ENCODE peak calls at places on chromosomes 6 and 20, in five cellular contexts. One of them, this sample, is unnamed.

GRCh38 chr6:9456241-9456658 is 958.6 kb downstream of the TFAP2A start:
- DNase-seq in ecto neural progenitor cell: peak; percentile 77
- DNase-seq in CD8-positive, alpha-beta memory T cell: no peak
- DNase-seq in activated CD4-positive, alpha-beta T cell treated with anti-CD3 and anti-CD28 coated beads, Interleukin-2, amount 10 ng/mL, durations not matched to agents 24 days and 14 days: no peak
- DNase-seq in prostate gland: no peak
- DNase-seq in this sample: no peak

GRCh38 chr20:13784271-13784892 is 337 bp downstream of the ESF1 start:
- DNase-seq in ecto neural progenitor cell: no peak
- DNase-seq in CD8-positive, alpha-beta memory T cell: no peak
- DNase-seq in activated CD4-positive, alpha-beta T cell treated with anti-CD3 and anti-CD28 coated beads, Interleukin-2, amount 10 ng/mL, durations not matched to agents 24 days and 14 days: no peak
- DNase-seq in prostate gland: no peak
- DNase-seq in this sample: no peak

GRCh38 chr20:48760403-48760889 is 67.4 kb downstream of the PREX1 start:
- DNase-seq in ecto neural progenitor cell: no peak
- DNase-seq in CD8-positive, alpha-beta memory T cell: peak; percentile 65
- DNase-seq in activated CD4-positive, alpha-beta T cell treated with anti-CD3 and anti-CD28 coated beads, Interleukin-2, amount 10 ng/mL, durations not matched to agents 24 days and 14 days: peak; percentile 93
- DNase-seq in prostate gland: no peak
- DNase-seq in this sample: no peak

GRCh38 chr20:10935658-10936057 is 261.9 kb upstream of the JAG1 start:
- DNase-seq in ecto neural progenitor cell: no peak
- DNase-seq in CD8-positive, alpha-beta memory T cell: no peak
- DNase-seq in activated CD4-positive, alpha-beta T cell treated with anti-CD3 and anti-CD28 coated beads, Interleukin-2, amount 10 ng/mL, durations not matched to agents 24 days and 14 days: no peak
- DNase-seq in prostate gland: no peak
- DNase-seq in this sample: no peak

GRCh38 chr6:79384845-79385244 is 150.4 kb upstream of the HMGN3 start:
- DNase-seq in ecto neural progenitor cell: no peak
- DNase-seq in CD8-positive, alpha-beta memory T cell: no peak
- DNase-seq in activated CD4-positive, alpha-beta T cell treated with anti-CD3 and anti-CD28 coated beads, Interleukin-2, amount 10 ng/mL, durations not matched to agents 24 days and 14 days: no peak
- DNase-seq in prostate gland: no peak
- DNase-seq in this sample: no peak

GRCh38 chr20:7516631-7517051 is 423.6 kb downstream of the HAO1 start:
- DNase-seq in ecto neural progenitor cell: no peak
- DNase-seq in CD8-positive, alpha-beta memory T cell: no peak
- DNase-seq in activated CD4-positive, alpha-beta T cell treated with anti-CD3 and anti-CD28 coated beads, Interleukin-2, amount 10 ng/mL, durations not matched to agents 24 days and 14 days: no peak
- DNase-seq in prostate gland: no peak
- DNase-seq in this sample: no peak

GRCh38 chr20:36210561-36210960 is 25.7 kb upstream of the AAR2 start:
- DNase-seq in ecto neural progenitor cell: no peak
- DNase-seq in CD8-positive, alpha-beta memory T cell: no peak
- DNase-seq in activated CD4-positive, alpha-beta T cell treated with anti-CD3 and anti-CD28 coated beads, Interleukin-2, amount 10 ng/mL, durations not matched to agents 24 days and 14 days: no peak
- DNase-seq in prostate gland: no peak
- DNase-seq in this sample: peak; percentile 68

GRCh38 chr6:149716584-149716983 is 1.3 kb downstream of the LATS1 start:
- DNase-seq in ecto neural progenitor cell: no peak
- DNase-seq in CD8-positive, alpha-beta memory T cell: no peak
- DNase-seq in activated CD4-positive, alpha-beta T cell treated with anti-CD3 and anti-CD28 coated beads, Interleukin-2, amount 10 ng/mL, durations not matched to agents 24 days and 14 days: no peak
- DNase-seq in prostate gland: no peak
- DNase-seq in this sample: no peak

GRCh38 chr6:129279343-129280104 is 396.6 kb downstream of the LAMA2 start:
- DNase-seq in ecto neural progenitor cell: no peak
- DNase-seq in CD8-positive, alpha-beta memory T cell: no peak
- DNase-seq in activated CD4-positive, alpha-beta T cell treated with anti-CD3 and anti-CD28 coated beads, Interleukin-2, amount 10 ng/mL, durations not matched to agents 24 days and 14 days: no peak
- DNase-seq in prostate gland: no peak
- DNase-seq in this sample: no peak

GRCh38 chr6:29424575-29424974 is 9.8 kb downstream of the OR12D1 start:
- DNase-seq in ecto neural progenitor cell: no peak
- DNase-seq in CD8-positive, alpha-beta memory T cell: no peak
- DNase-seq in activated CD4-positive, alpha-beta T cell treated with anti-CD3 and anti-CD28 coated beads, Interleukin-2, amount 10 ng/mL, durations not matched to agents 24 days and 14 days: no peak
- DNase-seq in prostate gland: no peak
- DNase-seq in this sample: no peak

This sample was measured in RWPE2.